ENCODE peak calls at places on chromosomes 4 and X, in ten cellular contexts. S is HCT116; F is spleen; O is adrenal gland; Y is CD8-positive, alpha-beta T cell; N is IMR-90; G is Karpas-422; Q is cardiac muscle cell; V is right lobe of liver; D is OCI-LY7. K is an unnamed sample.

GRCh38 chr4:182748283-182748682 is 168.9 kb downstream of the DCTD start:
- DNase-seq in S (no peak), F (no peak), O (peak; percentile 63), Y (no peak), N (no peak), G (no peak), Q (no peak), V (no peak), D (no peak), K (no peak)

GRCh38 chrX:136168929-136169735 is 21.8 kb downstream of the FHL1 start:
- DNase-seq in S (no peak), F (no peak), O (peak; percentile 84), Y (no peak), N (peak; percentile 97), G (no peak), Q (peak; percentile 83), V (peak; percentile 49), D (no peak), K (peak; percentile 28)

GRCh38 chrX:18354369-18355329 is at the start of gene SCML2:
- DNase-seq in S (no peak), F (peak; percentile 79), O (peak; percentile 55), Y (peak; percentile 1), N (peak; percentile 21), G (no peak), Q (peak; percentile 38), V (peak; percentile 47), D (peak; percentile 62), K (peak; percentile 17)

GRCh38 chrX:136126371-136126770 is 21.0 kb upstream of the FHL1 start:
- DNase-seq in S (no peak), F (no peak), O (no peak), Y (no peak), N (no peak), G (no peak), Q (no peak), V (no peak), D (no peak), K (no peak)

GRCh38 chr4:107838138-107838618 is 13.4 kb downstream of the SGMS2 start:
- DNase-seq in S (no peak), F (no peak), O (no peak), Y (no peak), N (peak; percentile 25), G (no peak), Q (peak; percentile 62), V (no peak), D (no peak), K (no peak)

GRCh38 chrX:39577976-39578962 is 519.5 kb downstream of the BCOR start:
- DNase-seq in S (no peak), F (peak; percentile 78), O (no peak), Y (peak; percentile 0), N (no peak), G (peak; percentile 60), Q (peak; percentile 43), V (no peak), D (peak; percentile 8), K (peak; percentile 10)

GRCh38 chr4:8351931-8352367 is 82.4 kb downstream of the HTRA3 start:
- DNase-seq in S (no peak), F (no peak), O (no peak), Y (no peak), N (peak; percentile 39), G (no peak), Q (peak; percentile 70), V (no peak), D (no peak), K (no peak)

GRCh38 chrX:134396174-134396573 is 63.8 kb upstream of the HPRT1 start:
- DNase-seq in S (no peak), F (no peak), O (no peak), Y (no peak), N (peak; percentile 17), G (peak; percentile 68), Q (peak; percentile 10), V (no peak), D (peak; percentile 8), K (no peak)

GRCh38 chrX:56793533-56794320 is 64.7 kb downstream of the NBDY start:
- DNase-seq in S (no peak), F (peak; percentile 62), O (peak; percentile 10), Y (no peak), N (no peak), G (peak; percentile 58), Q (no peak), V (peak; percentile 14), D (no peak), K (no peak)

GRCh38 chrX:56795309-56795868 is 66.3 kb downstream of the NBDY start:
- DNase-seq in S (no peak), F (no peak), O (peak; percentile 15), Y (no peak), N (no peak), G (no peak), Q (no peak), V (no peak), D (no peak), K (no peak)

GRCh38 chrX:56794831-56795230 is 65.8 kb downstream of the NBDY start:
- DNase-seq in S (no peak), F (no peak), O (no peak), Y (no peak), N (no peak), G (no peak), Q (no peak), V (no peak), D (no peak), K (no peak)

GRCh38 chrX:56793112-56793430 is 64.0 kb downstream of the NBDY start:
- DNase-seq in S (no peak), F (no peak), O (no peak), Y (no peak), N (no peak), G (no peak), Q (no peak), V (no peak), D (no peak), K (no peak)

GRCh38 chrX:56794404-56794803 is 65.4 kb downstream of the NBDY start:
- DNase-seq in S (no peak), F (peak; percentile 71), O (peak; percentile 13), Y (no peak), N (no peak), G (no peak), Q (no peak), V (peak; percentile 12), D (no peak), K (no peak)
- H3K4me1 ChIP-seq in S (no peaks in the 10 kb centered on the region), F (no peaks in the 10 kb centered on the region), O (peaks cover 17% of the 10 kb centered on the region), Y (peaks cover 23% of the 10 kb centered on the region), N (no peaks in the 10 kb centered on the region), G (peaks cover 35% of the 10 kb centered on the region), Q (no peaks in the 10 kb centered on the region), V (peaks cover 7% of the 10 kb centered on the region), D (peaks cover 17% of the 10 kb centered on the region), K (peaks cover 8% of the 10 kb centered on the region)

GRCh38 chr4:174517502-174517901 is 4.8 kb downstream of the HPGD start:
- DNase-seq in S (no peak), F (no peak), O (no peak), Y (no peak), N (no peak), G (no peak), Q (no peak), V (no peak), D (no peak), K (no peak)

GRCh38 chr4:174516345-174516744 is 5.9 kb downstream of the HPGD start:
- DNase-seq in S (no peak), F (no peak), O (no peak), Y (no peak), N (no peak), G (no peak), Q (no peak), V (no peak), D (no peak), K (no peak)

GRCh38 chr4:174520655-174521054 is 1.6 kb downstream of the HPGD start:
- DNase-seq in S (no peak), F (no peak), O (no peak), Y (no peak), N (no peak), G (no peak), Q (no peak), V (no peak), D (no peak), K (no peak)

GRCh38 chr4:174512745-174513144 is 9.5 kb downstream of the HPGD start:
- DNase-seq in S (no peak), F (no peak), O (no peak), Y (no peak), N (no peak), G (no peak), Q (no peak), V (no peak), D (no peak), K (no peak)

DNA sequence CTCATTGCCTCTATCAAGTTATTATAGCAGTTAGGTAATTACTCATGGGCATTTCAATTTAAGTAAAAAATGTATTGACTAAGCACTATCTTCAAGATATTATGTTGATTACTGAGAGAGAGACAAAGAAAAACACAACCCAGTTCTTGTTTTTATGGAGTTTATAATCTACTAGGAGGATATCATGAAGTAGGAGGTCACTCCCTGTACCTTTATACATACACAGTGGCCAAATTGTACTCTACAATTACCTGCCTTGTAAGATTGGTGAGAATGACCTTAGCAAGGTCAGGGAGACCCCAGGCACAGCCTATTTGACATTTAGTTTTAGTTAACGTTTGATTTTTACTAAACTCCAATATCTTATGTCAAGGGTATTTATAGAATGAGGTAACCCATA is 5.5 kb downstream of the HPGD start:
- DNase-seq in S (no peak), F (no peak), O (no peak), Y (no peak), N (no peak), G (no peak), Q (no peak), V (no peak), D (no peak), K (no peak)
- H3K4me1 ChIP-seq in S (no peaks in the 10 kb centered on the region), F (no peaks in the 10 kb centered on the region), O (peaks cover 3% of the 10 kb centered on the region), Y (no peaks in the 10 kb centered on the region), N (no peaks in the 10 kb centered on the region), G (no peaks in the 10 kb centered on the region), Q (no peaks in the 10 kb centered on the region), V (peaks cover 9% of the 10 kb centered on the region), D (no peaks in the 10 kb centered on the region), K (peaks cover 6% of the 10 kb centered on the region)

GRCh38 chrX:66022742-66023725 is 16.8 kb downstream of the VSIG4 start:
- DNase-seq in S (no peak), F (no peak), O (no peak), Y (no peak), N (no peak), G (no peak), Q (peak; percentile 6), V (no peak), D (no peak), K (no peak)

GRCh38 chrX:66021758-66022741 is 17.8 kb downstream of the VSIG4 start:
- DNase-seq in S (no peak), F (no peak), O (no peak), Y (no peak), N (no peak), G (no peak), Q (no peak), V (no peak), D (no peak), K (no peak)

GRCh38 chrX:66020578-66021406 is 19.1 kb downstream of the VSIG4 start:
- DNase-seq in S (no peak), F (no peak), O (no peak), Y (no peak), N (no peak), G (no peak), Q (no peak), V (no peak), D (no peak), K (no peak)

GRCh38 chrX:66019974-66020373 is 19.9 kb downstream of the VSIG4 start:
- DNase-seq in S (no peak), F (no peak), O (no peak), Y (no peak), N (no peak), G (no peak), Q (no peak), V (no peak), D (no peak), K (no peak)

DNA sequence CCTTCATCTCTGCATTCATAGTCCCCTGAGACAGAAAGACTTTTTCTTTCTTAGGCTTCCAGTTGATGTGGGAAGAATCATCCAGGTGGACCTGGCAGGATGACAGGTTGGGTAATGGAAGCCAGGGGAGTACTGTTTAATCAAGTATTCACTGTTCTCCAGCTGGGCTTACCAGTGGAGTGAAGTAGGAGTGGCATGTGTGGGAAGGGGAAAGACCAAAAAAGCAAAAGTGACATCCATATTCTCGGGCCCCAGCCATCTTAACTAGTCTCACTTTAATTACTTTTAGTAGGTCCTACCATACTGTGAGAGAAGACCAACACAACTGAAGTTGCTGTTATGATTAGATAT is 18.5 kb downstream of the VSIG4 start:
- DNase-seq in S (no peak), F (no peak), O (no peak), Y (no peak), N (no peak), G (no peak), Q (no peak), V (no peak), D (no peak), K (no peak)
- H3K4me1 ChIP-seq in S (peaks cover 2% of the 10 kb centered on the region), F (no peaks in the 10 kb centered on the region), O (no peaks in the 10 kb centered on the region), Y (peaks cover 26% of the 10 kb centered on the region), N (no peaks in the 10 kb centered on the region), G (no peaks in the 10 kb centered on the region), Q (no peaks in the 10 kb centered on the region), V (no peaks in the 10 kb centered on the region), D (no peaks in the 10 kb centered on the region), K (no peaks in the 10 kb centered on the region)

GRCh38 chr4:156942991-156943390 is 28.6 kb downstream of the PDGFC start:
- DNase-seq in S (no peak), F (no peak), O (no peak), Y (no peak), N (no peak), G (no peak), Q (no peak), V (no peak), D (no peak), K (no peak)
- H3K4me1 ChIP-seq in S (peaks cover 10% of the 10 kb centered on the region), F (no peaks in the 10 kb centered on the region), O (peaks cover 49% of the 10 kb centered on the region), Y (no peaks in the 10 kb centered on the region), N (peaks cover 18% of the 10 kb centered on the region), G (no peaks in the 10 kb centered on the region), Q (peaks cover 10% of the 10 kb centered on the region), V (no peaks in the 10 kb centered on the region), D (no peaks in the 10 kb centered on the region), K (peaks cover 36% of the 10 kb centered on the region)